ENCODE peak calls at places on chromosomes 2 and 18, in nine cellular contexts. K is epithelial cell of esophagus; A is T-helper 2 cell; R is A172; X is GM23248; Y is HCEC 1CT; P is CD4-positive, alpha-beta memory T cell; G is uterus; U is CD8-positive, alpha-beta T cell. S is an unnamed sample.

GRCh38 chr18:61765097-61765496 is 127.7 kb downstream of the RNF152 start:
- DNase-seq in Y (no peak), U (no peak), K (peak; percentile 70), P (no peak), R (peak; percentile 13), G (peak; percentile 59), A (no peak), X (peak; percentile 76), S (peak; percentile 81)

GRCh38 chr2:186101603-186102002 is 363.0 kb downstream of the FSIP2 start:
- DNase-seq in P (no peak), X (no peak), R (no peak), Y (no peak), U (no peak), K (no peak), A (no peak), G (no peak), S (no peak)

GRCh38 chr2:205660521-205661124 is 21.7 kb upstream of the NRP2 start:
- DNase-seq in R (peak; percentile 50), U (no peak), A (no peak), Y (peak; percentile 95), P (peak; percentile 25), K (peak; percentile 91), X (peak; percentile 98), G (peak; percentile 32), S (peak; percentile 98)

GRCh38 chr2:105398522-105399206 is at the start of gene FHL2:
- DNase-seq in Y (peak; percentile 83), K (peak; percentile 82), U (peak; percentile 68), R (peak; percentile 55), G (peak; percentile 80), X (peak; percentile 94), P (peak; percentile 70), A (peak; percentile 61), S (peak; percentile 80)

GRCh38 chr2:160299540-160299939 is 99.5 kb upstream of the ITGB6 start:
- DNase-seq in U (no peak), A (no peak), G (no peak), K (peak; percentile 42), Y (peak; percentile 64), X (peak; percentile 49), R (peak; percentile 75), P (no peak), S (peak; percentile 73)

GRCh38 chr18:36377626-36378025 is 80.1 kb downstream of the FHOD3 start:
- DNase-seq in K (no peak), P (no peak), R (no peak), G (no peak), A (no peak), U (no peak), Y (no peak), X (no peak), S (no peak)

GRCh38 chr18:47721876-47722275 is 208.6 kb downstream of the SMAD2 start:
- DNase-seq in A (no peak), R (no peak), U (no peak), K (no peak), Y (no peak), P (no peak), G (no peak), X (no peak), S (no peak)

GRCh38 chr2:173397539-173397938 is 42.9 kb downstream of the CDCA7 start:
- DNase-seq in U (no peak), R (no peak), X (no peak), Y (no peak), P (no peak), G (no peak), A (no peak), K (peak; percentile 37), S (no peak)

GRCh38 chr2:74882299-74882687 is 48.4 kb downstream of the HK2 start:
- DNase-seq in U (no peak), Y (no peak), K (no peak), G (no peak), A (no peak), R (no peak), P (no peak), X (no peak), S (no peak)

GRCh38 chr2:213316001-213316735 is 31.9 kb downstream of the SPAG16 start:
- DNase-seq in K (peak; percentile 41), X (peak; percentile 55), Y (peak; percentile 35), U (no peak), R (peak; percentile 97), P (no peak), A (no peak), G (no peak), S (peak; percentile 37)

GRCh38 chr18:61031626-61032025 is 301.6 kb upstream of the CDH20 start:
- DNase-seq in K (no peak), Y (no peak), R (no peak), A (no peak), X (no peak), G (no peak), U (no peak), P (no peak), S (no peak)

GRCh38 chr2:178072383-178073301 is at the start of gene PDE11A:
- DNase-seq in G (peak; percentile 41), X (peak; percentile 93), Y (peak; percentile 72), U (no peak), A (no peak), K (peak; percentile 85), P (no peak), R (peak; percentile 86), S (peak; percentile 66)

GRCh38 chr2:24919100-24919976 is 699 bp downstream of the ADCY3 start:
- DNase-seq in K (peak; percentile 42), U (peak; percentile 66), X (peak; percentile 65), Y (peak; percentile 18), A (peak; percentile 50), R (peak; percentile 28), P (peak; percentile 68), G (peak; percentile 33), S (peak; percentile 12)

GRCh38 chr2:166127217-166128155 is at the start of gene SCN1A:
- DNase-seq in X (peak; percentile 67), P (peak; percentile 24), U (no peak), R (peak; percentile 56), Y (peak; percentile 46), A (no peak), K (peak; percentile 51), G (no peak), S (peak; percentile 56)

GRCh38 chr18:49811151-49811938 is 2.0 kb downstream of the ACAA2 start:
- DNase-seq in X (peak; percentile 15), P (no peak), G (no peak), K (no peak), R (no peak), U (no peak), A (no peak), Y (no peak), S (no peak)

GRCh38 chr2:29212009-29212408 is 96.8 kb downstream of the CLIP4 start:
- DNase-seq in X (peak; percentile 33), G (no peak), A (no peak), P (no peak), R (no peak), K (no peak), Y (no peak), U (no peak), S (no peak)

GRCh38 chr2:18518116-18519111 is 42.0 kb downstream of the RDH14 start:
- DNase-seq in X (peak; percentile 64), U (no peak), P (no peak), A (no peak), K (peak; percentile 18), R (peak; percentile 55), Y (peak; percentile 66), G (no peak), S (peak; percentile 63)

GRCh38 chr18:45373286-45373880 is 241.9 kb upstream of the SLC14A2 start:
- DNase-seq in A (no peak), X (no peak), G (no peak), P (no peak), K (no peak), R (no peak), U (no peak), Y (no peak), S (no peak)

GRCh38 chr18:2281523-2282199 is 289.6 kb downstream of the METTL4 start:
- DNase-seq in Y (no peak), P (no peak), X (no peak), R (no peak), U (no peak), A (no peak), K (no peak), G (no peak), S (no peak)